ENCODE peak calls at places on chromosome 13, in ten cellular contexts. P is GM12878, B is esophagus muscularis mucosa, V is SK-N-SH, Y is stomach, T is suprapubic skin, W is sigmoid colon, O is HepG2, C is K562, L is upper lobe of left lung. M is an unnamed sample.

GRCh38 chr13:40189426-40189825 is 477.0 kb downstream of the FOXO1 start:
- DNase-seq in P (no peak), B (no peak), V (no peak), Y (no peak), T (no peak), W (no peak), O (no peak), C (no peak), L (no peak), M (no peak)

GRCh38 chr13:36872621-36873020 is 47.4 kb downstream of the SMAD9 start:
- DNase-seq in P (no peak), B (peak), V (no peak), Y (no peak), T (no peak), W (no peak), O (no peak), C (no peak), L (no peak), M (peak)

GRCh38 chr13:114166381-114167131 is 12.5 kb upstream of the CFAP97D2 start:
- DNase-seq in P (no peak), B (no peak), V (peak), Y (no peak), T (no peak), W (no peak), O (no peak), C (no peak), L (no peak), M (no peak)

GRCh38 chr13:57491318-57491717 is 140.2 kb upstream of the PCDH17 start:
- DNase-seq in P (no peak), B (no peak), V (no peak), Y (no peak), T (no peak), W (no peak), O (no peak), C (no peak), L (no peak), M (no peak)

GRCh38 chr13:113544071-113544891 is 40.3 kb upstream of the TFDP1 start:
- DNase-seq in P (no peak), B (no peak), V (peak), Y (no peak), T (peak), W (no peak), O (peak), C (no peak), L (no peak), M (no peak)

GRCh38 chr13:89457977-89458376 is 1786.8 kb downstream of the SLITRK5 start:
- DNase-seq in P (no peak), B (no peak), V (no peak), Y (no peak), T (no peak), W (no peak), O (no peak), C (no peak), L (no peak), M (no peak)

GRCh38 chr13:43937839-43938238 is 58.1 kb downstream of the LACC1 start:
- DNase-seq in P (no peak), B (no peak), V (no peak), Y (no peak), T (no peak), W (no peak), O (no peak), C (no peak), L (no peak), M (no peak)

GRCh38 chr13:107497661-107498060 is 717.7 kb downstream of the LIG4 start:
- DNase-seq in P (no peak), B (no peak), V (peak), Y (no peak), T (no peak), W (no peak), O (no peak), C (no peak), L (no peak), M (no peak)

GRCh38 chr13:94548382-94549240 is 47.3 kb downstream of the TGDS start:
- DNase-seq in P (peak), B (no peak), V (peak), Y (peak), T (peak), W (peak), O (peak), C (no peak), L (peak), M (peak)

GRCh38 chr13:29195459-29195858 is 375.3 kb downstream of the MTUS2 start:
- DNase-seq in P (no peak), B (no peak), V (no peak), Y (no peak), T (no peak), W (no peak), O (no peak), C (no peak), L (no peak), M (no peak)

GRCh38 chr13:43516401-43516826 is 270.4 kb downstream of the ENOX1 start:
- DNase-seq in P (no peak), B (no peak), V (no peak), Y (no peak), T (no peak), W (peak), O (no peak), C (no peak), L (no peak), M (no peak)

DNA sequence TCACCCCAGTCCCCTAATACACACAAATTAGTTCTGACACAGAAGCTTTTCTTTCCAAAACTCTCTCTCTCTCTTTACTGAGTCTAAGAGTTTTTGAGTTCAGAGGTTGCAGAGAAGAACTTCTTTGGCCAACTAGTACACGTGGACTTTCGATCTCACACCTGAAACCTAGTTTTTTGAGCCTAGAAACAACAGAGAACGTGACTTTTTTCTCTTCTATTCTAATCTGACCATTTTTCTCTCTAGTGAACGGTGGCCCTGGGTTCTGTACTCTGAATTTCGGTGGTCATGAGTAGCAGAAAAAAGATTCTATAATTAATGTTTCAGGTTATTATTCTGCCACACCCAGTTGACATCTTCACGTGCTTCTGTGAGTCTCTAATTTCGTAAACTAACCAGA is 24.2 kb downstream of the PCDH20 start:
- DNase-seq in P (no peak), B (no peak), V (no peak), Y (no peak), T (no peak), W (no peak), O (no peak), C (no peak), L (no peak), M (no peak)
- TF ChIP-seq CTCF in P (no peak), B (no peak), V (no peak), Y (no peak), T (no peak), W (no peak), O (no peak), C (no peak), L (no peak), M (no peak)

DNA sequence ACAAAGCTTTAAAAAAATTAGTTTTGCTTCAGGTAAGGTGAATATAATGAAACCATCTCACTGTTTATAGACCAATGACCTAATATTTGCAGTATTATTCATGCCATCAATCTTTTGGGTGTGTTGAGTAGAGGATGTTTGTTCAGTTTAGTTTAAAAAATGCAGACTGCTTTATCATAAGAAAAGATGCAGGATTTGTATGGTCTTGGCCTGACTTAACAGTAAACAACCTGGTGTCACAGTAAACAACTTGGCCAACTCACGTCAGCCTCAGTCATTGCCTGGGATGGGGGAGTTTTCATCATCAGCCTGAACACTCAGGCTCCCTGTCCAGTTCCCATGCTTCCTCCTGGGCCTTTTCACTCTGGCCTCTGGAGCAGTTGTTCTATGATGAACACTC is 55.1 kb downstream of the LMO7 start:
- DNase-seq in P (no peak), B (no peak), V (no peak), Y (no peak), T (no peak), W (no peak), O (peak), C (no peak), L (no peak), M (no peak)
- TF ChIP-seq EP300 in P (no peak), B (no peak), V (no peak), Y (no peak), T (no peak), W (no peak), O (no peak), C (no peak), L (no peak), M (no peak)

DNA sequence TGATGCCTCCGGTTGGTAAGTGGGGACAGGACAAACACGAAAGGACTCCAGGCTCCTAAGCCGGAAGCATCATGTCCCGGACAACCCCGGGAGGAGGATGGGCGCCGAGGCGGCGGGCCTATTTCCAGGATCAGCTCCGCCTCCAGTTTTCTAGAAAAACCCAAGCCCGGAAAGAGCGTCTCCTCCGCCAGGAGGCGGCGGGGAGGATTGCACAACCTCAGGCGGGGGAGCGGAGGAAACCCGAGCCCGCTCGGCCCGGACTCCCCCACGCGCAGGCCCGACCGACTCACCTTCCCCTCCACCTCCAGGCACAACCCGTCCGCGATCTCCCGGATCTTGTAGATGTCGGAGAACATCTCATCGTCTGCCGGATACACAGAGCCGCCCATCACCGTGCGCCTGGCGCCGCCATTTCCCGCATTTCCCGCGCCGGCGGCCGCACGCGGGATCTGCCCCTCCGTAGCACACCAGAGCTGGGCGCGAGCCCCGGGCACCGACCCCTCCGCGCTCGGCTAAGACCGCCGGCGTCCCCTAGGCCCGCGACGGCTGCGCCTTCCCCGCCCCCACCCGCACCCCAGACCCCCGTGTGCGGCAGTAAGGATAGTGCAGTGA is 455 bp downstream of the TPT1 start:
- DNase-seq in P (no peak), B (peak), V (peak), Y (peak), T (peak), W (peak), O (peak), C (peak), L (peak), M (peak)
- TF ChIP-seq POLR2AphosphoS5 in P (peak), B (peak), V (no peak), Y (peak), T (peak), W (peak), O (no peak), C (no peak), L (peak), M (peak)

DNA sequence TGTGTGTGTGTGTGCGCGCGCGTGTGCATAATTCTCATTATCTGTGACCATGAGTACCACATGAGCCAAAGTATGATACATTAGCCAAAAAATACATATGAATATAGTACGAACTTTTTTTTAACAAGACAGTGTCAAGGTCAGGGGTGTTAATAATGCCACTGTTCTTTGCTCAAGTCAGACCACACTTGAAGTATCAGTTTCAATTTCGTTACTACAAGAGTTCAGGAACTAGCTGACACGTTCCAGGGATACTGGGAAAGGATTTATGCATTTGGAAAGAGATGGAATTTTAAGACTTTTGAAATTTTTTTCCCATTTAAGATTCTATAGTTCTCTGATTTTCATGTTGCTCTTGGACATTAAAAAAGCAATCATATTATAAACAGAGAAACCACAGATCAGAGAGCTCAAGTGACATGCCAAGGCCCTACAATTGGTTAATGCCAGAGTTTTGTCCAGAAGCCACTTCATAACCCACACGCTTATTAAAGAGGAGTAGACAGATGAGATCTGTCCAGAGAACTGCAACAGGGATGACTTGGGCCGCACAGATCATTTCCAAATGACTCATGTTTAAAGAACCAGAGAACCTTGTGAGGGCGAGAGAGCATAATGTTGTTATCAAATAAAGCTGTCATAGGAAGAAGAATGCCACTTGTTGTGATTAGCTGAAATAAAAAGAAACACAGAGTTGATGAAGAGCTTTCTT is 718.8 kb upstream of the SGCG start:
- DNase-seq in P (no peak), B (no peak), V (no peak), Y (no peak), T (no peak), W (no peak), O (no peak), C (no peak), L (no peak), M (no peak)
- TF ChIP-seq CTCF in P (no peak), B (no peak), V (no peak), Y (no peak), T (no peak), W (no peak), O (no peak), C (no peak), L (no peak), M (no peak)

DNA sequence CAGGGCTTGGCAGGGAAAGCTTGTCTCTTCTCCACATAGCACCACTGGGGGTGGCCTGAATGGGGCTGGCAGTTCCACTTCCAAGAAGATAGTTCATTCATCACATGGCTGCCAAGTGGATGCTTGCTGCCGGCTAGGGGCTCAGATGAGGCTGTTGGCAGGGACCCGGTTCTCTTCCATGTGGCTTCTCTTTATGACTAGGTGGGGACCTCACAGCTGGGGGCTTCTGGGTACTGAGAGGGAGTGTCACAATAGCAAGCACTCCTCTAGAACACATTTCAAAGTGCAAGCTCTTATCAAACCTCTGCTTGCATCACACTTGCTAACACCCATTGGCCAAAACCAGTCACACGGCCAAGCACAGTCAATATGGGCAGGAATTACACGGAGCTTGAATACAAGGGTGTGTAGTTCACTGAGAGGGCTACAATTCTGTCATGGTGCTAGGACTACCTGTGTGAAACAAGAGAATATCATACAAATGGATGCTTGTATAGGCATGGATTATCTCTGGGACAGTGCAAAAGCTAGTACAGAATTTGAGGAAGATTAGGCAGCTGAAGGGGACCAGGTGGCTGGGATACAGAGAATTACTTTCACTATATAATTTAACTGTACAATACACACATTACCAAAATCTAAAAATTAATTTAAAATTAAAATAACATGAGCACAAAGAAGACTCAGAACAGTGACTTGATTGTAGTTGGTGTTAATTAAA is 32.3 kb downstream of the ATP7B start:
- DNase-seq in P (no peak), B (no peak), V (no peak), Y (no peak), T (no peak), W (no peak), O (peak), C (peak), L (no peak), M (peak)
- TF ChIP-seq EP300 in P (no peak), B (no peak), V (no peak), Y (no peak), T (no peak), W (no peak), O (no peak), C (no peak), L (no peak), M (no peak)

GRCh38 chr13:77310161-77310560 is 16.7 kb downstream of the MYCBP2 start:
- DNase-seq in P (no peak), B (no peak), V (no peak), Y (no peak), T (no peak), W (no peak), O (no peak), C (no peak), L (no peak), M (no peak)

GRCh38 chr13:77310579-77311279 is 16.2 kb downstream of the MYCBP2 start:
- DNase-seq in P (no peak), B (no peak), V (no peak), Y (no peak), T (no peak), W (no peak), O (no peak), C (no peak), L (no peak), M (no peak)

GRCh38 chr13:77305276-77305675 is 21.6 kb downstream of the MYCBP2 start:
- DNase-seq in P (no peak), B (no peak), V (no peak), Y (no peak), T (no peak), W (no peak), O (no peak), C (no peak), L (no peak), M (no peak)

GRCh38 chr13:77309254-77309653 is 17.6 kb downstream of the MYCBP2 start:
- DNase-seq in P (no peak), B (no peak), V (no peak), Y (no peak), T (no peak), W (no peak), O (no peak), C (no peak), L (no peak), M (no peak)

DNA sequence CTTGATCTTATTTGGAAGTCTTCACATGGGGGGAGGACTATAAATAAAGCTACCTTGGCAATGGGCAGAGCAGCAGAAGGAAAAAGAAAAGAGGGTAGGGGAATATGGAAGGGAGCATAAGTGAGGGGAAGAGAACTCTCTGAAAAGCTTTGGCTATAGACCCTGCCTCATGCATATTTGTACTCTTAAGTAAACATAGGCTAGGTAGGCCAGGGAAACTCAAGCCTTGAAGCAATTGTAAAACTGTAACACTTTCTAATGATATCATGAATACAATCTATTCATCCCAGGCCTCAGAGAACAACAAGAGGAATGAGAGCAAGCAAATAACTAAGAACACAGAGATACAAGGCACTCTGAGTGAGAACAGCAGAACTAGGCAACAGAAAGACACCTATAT is 20.4 kb downstream of the MYCBP2 start:
- DNase-seq in P (no peak), B (no peak), V (no peak), Y (no peak), T (no peak), W (no peak), O (no peak), C (no peak), L (no peak), M (no peak)
- TF ChIP-seq POLR2AphosphoS5 in P (no peak), B (no peak), V (no peak), Y (no peak), T (no peak), W (no peak), O (no peak), C (no peak), L (no peak), M (no peak)

GRCh38 chr13:106110241-106110855 is 425.1 kb downstream of the EFNB2 start:
- DNase-seq in P (no peak), B (no peak), V (no peak), Y (no peak), T (no peak), W (no peak), O (no peak), C (no peak), L (no peak), M (no peak)
- TF ChIP-seq CTCF in P (no peak), B (no peak), V (no peak), Y (no peak), T (no peak), W (no peak), O (no peak), C (no peak), L (no peak), M (no peak)

GRCh38 chr13:96898212-96898611 is 96.1 kb downstream of the OXGR1 start:
- DNase-seq in P (no peak), B (no peak), V (no peak), Y (no peak), T (no peak), W (no peak), O (no peak), C (no peak), L (no peak), M (no peak)
- TF ChIP-seq EP300 in P (no peak), B (no peak), V (no peak), Y (no peak), T (no peak), W (no peak), O (no peak), C (no peak), L (no peak), M (no peak)

GRCh38 chr13:31674056-31674455 is 65.3 kb upstream of the RXFP2 start:
- DNase-seq in P (no peak), B (no peak), V (no peak), Y (no peak), T (no peak), W (no peak), O (no peak), C (no peak), L (no peak), M (no peak)
- TF ChIP-seq POLR2AphosphoS5 in P (no peak), B (no peak), V (no peak), Y (no peak), T (no peak), W (no peak), O (no peak), C (no peak), L (no peak), M (no peak)

GRCh38 chr13:100290165-100290801 is 201.4 kb downstream of the PCCA start:
- DNase-seq in P (no peak), B (no peak), V (no peak), Y (no peak), T (no peak), W (no peak), O (peak), C (no peak), L (no peak), M (no peak)
- TF ChIP-seq CTCF in P (no peak), B (no peak), V (no peak), Y (no peak), T (no peak), W (no peak), O (no peak), C (no peak), L (no peak), M (no peak)